ENCODE peak calls at places on chromosomes 13 and 19, in four cellular contexts. One of them, this sample, is unnamed.

GRCh38 chr19:50708179-50708879 is 11.3 kb downstream of the SHANK1 start:
- ATAC-seq in HepG2: no peak
- ATAC-seq in GM12878: peak
- ATAC-seq in upper lobe of left lung: no peak
- ATAC-seq in this sample: no peak

GRCh38 chr13:107231941-107232340 is 664.0 kb upstream of the ARGLU1 start:
- ATAC-seq in HepG2: no peak
- ATAC-seq in GM12878: no peak
- ATAC-seq in upper lobe of left lung: no peak
- ATAC-seq in this sample: no peak

GRCh38 chr13:40589285-40590109 is 76.9 kb downstream of the FOXO1 start:
- ATAC-seq in HepG2: peak
- ATAC-seq in GM12878: peak
- ATAC-seq in upper lobe of left lung: peak
- ATAC-seq in this sample: peak

GRCh38 chr13:31050486-31051400 is 111.0 kb downstream of the HSPH1 start:
- ATAC-seq in HepG2: peak
- ATAC-seq in GM12878: peak
- ATAC-seq in upper lobe of left lung: no peak
- ATAC-seq in this sample: no peak

GRCh38 chr19:3509566-3509989 is 3.5 kb downstream of the FZR1 start:
- ATAC-seq in HepG2: no peak
- ATAC-seq in GM12878: no peak
- ATAC-seq in upper lobe of left lung: no peak
- ATAC-seq in this sample: no peak

GRCh38 chr19:7590256-7590655 is 5.4 kb upstream of the CAMSAP3 start:
- ATAC-seq in HepG2: no peak
- ATAC-seq in GM12878: no peak
- ATAC-seq in upper lobe of left lung: no peak
- ATAC-seq in this sample: no peak

GRCh38 chr19:55070755-55071502 is 4.7 kb upstream of the EPS8L1 start:
- ATAC-seq in HepG2: no peak
- ATAC-seq in GM12878: peak
- ATAC-seq in upper lobe of left lung: peak
- ATAC-seq in this sample: no peak

GRCh38 chr19:3108775-3109174 is 14.6 kb downstream of the GNA11 start:
- ATAC-seq in HepG2: peak
- ATAC-seq in GM12878: peak
- ATAC-seq in upper lobe of left lung: peak
- ATAC-seq in this sample: no peak

GRCh38 chr19:19732579-19733501 is at the start of gene ZNF14:
- ATAC-seq in HepG2: peak
- ATAC-seq in GM12878: peak
- ATAC-seq in upper lobe of left lung: peak
- ATAC-seq in this sample: peak

GRCh38 chr13:75687145-75687763 is 51.1 kb downstream of the LMO7 start:
- ATAC-seq in HepG2: peak
- ATAC-seq in GM12878: peak
- ATAC-seq in upper lobe of left lung: peak
- ATAC-seq in this sample: no peak

GRCh38 chr13:35599385-35599784 is 122.9 kb upstream of the MAB21L1 start:
- ATAC-seq in HepG2: no peak
- ATAC-seq in GM12878: no peak
- ATAC-seq in upper lobe of left lung: no peak
- ATAC-seq in this sample: no peak

GRCh38 chr13:24671367-24672117 is 8.7 kb upstream of the ATP12A start:
- ATAC-seq in HepG2: peak
- ATAC-seq in GM12878: peak
- ATAC-seq in upper lobe of left lung: peak
- ATAC-seq in this sample: peak

GRCh38 chr19:13861392-13861713 is 15.6 kb upstream of the NANOS3 start:
- ATAC-seq in HepG2: no peak
- ATAC-seq in GM12878: peak
- ATAC-seq in upper lobe of left lung: peak
- ATAC-seq in this sample: no peak

GRCh38 chr13:50779443-50780200 is 63.9 kb downstream of the DLEU7 start:
- ATAC-seq in HepG2: no peak
- ATAC-seq in GM12878: no peak
- ATAC-seq in upper lobe of left lung: no peak
- ATAC-seq in this sample: no peak

GRCh38 chr13:23753523-23753922 is 135.7 kb downstream of the MIPEP start:
- ATAC-seq in HepG2: peak
- ATAC-seq in GM12878: peak
- ATAC-seq in upper lobe of left lung: no peak
- ATAC-seq in this sample: no peak

GRCh38 chr13:40550130-40550529 is 116.3 kb downstream of the FOXO1 start:
- ATAC-seq in HepG2: peak
- ATAC-seq in GM12878: no peak
- ATAC-seq in upper lobe of left lung: no peak
- ATAC-seq in this sample: no peak

GRCh38 chr19:36027696-36028095 is 5.0 kb downstream of the CLIP3 start:
- ATAC-seq in HepG2: no peak
- ATAC-seq in GM12878: no peak
- ATAC-seq in upper lobe of left lung: no peak
- ATAC-seq in this sample: no peak

GRCh38 chr19:36031308-36031707 is 1.4 kb downstream of the CLIP3 start:
- ATAC-seq in HepG2: no peak
- ATAC-seq in GM12878: no peak
- ATAC-seq in upper lobe of left lung: no peak
- ATAC-seq in this sample: no peak

GRCh38 chr19:36030264-36031148 is 2.2 kb downstream of the CLIP3 start:
- ATAC-seq in HepG2: no peak
- ATAC-seq in GM12878: peak
- ATAC-seq in upper lobe of left lung: no peak
- ATAC-seq in this sample: no peak

GRCh38 chr19:36028313-36029041 is 4.2 kb downstream of the CLIP3 start:
- ATAC-seq in HepG2: no peak
- ATAC-seq in GM12878: no peak
- ATAC-seq in upper lobe of left lung: no peak
- ATAC-seq in this sample: no peak

GRCh38 chr19:36032251-36033104 is at the start of gene CLIP3:
- ATAC-seq in HepG2: no peak
- ATAC-seq in GM12878: no peak
- ATAC-seq in upper lobe of left lung: peak
- ATAC-seq in this sample: peak
- TF ChIP-seq EP300 in HepG2: no peak
- TF ChIP-seq EP300 in GM12878: no peak
- TF ChIP-seq EP300 in upper lobe of left lung: no peak
- TF ChIP-seq EP300 in this sample: no peak

DNA sequence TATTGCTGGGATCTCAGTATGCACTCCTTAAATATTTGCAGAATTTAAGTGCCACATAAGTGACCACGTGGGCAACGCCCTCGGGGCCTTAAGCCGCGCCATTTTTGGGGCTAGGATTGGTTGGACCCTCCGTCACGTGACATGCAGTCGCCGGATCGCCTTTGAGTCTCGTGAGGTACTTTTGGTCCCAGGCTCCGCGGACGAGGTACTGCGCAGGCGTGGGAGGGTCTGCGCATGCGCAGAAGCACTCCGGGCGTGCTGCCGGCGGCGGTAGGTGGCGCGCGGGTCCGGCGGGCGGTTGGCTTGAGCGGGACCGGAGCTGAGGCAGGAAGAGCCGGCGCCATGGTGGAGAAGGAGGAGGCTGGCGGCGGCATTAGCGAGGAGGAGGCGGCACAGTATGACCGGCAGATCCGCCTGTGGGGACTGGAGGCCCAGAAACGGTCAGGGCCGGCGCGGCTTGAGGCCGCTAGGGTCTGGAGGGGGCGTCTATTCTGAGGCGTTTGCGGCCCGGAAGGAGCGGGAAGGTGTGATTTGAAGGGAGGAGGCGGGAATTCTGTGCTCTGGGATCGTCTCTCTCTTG is at the start of gene SAE1:
- ATAC-seq in HepG2: peak
- ATAC-seq in GM12878: peak
- ATAC-seq in upper lobe of left lung: peak
- ATAC-seq in this sample: peak
- TF ChIP-seq POLR2A in HepG2: peak
- TF ChIP-seq POLR2A in GM12878: peak
- TF ChIP-seq POLR2A in upper lobe of left lung: peak
- TF ChIP-seq POLR2A in this sample: peak

GRCh38 chr13:62418872-62419271 is 1003.2 kb upstream of the PCDH20 start:
- ATAC-seq in HepG2: no peak
- ATAC-seq in GM12878: no peak
- ATAC-seq in upper lobe of left lung: no peak
- ATAC-seq in this sample: no peak
- TF ChIP-seq EP300 in HepG2: no peak
- TF ChIP-seq EP300 in GM12878: no peak
- TF ChIP-seq EP300 in upper lobe of left lung: no peak
- TF ChIP-seq EP300 in this sample: no peak

GRCh38 chr19:34282611-34283519 is 28.5 kb downstream of the GARRE1 start:
- ATAC-seq in HepG2: no peak
- ATAC-seq in GM12878: no peak
- ATAC-seq in upper lobe of left lung: no peak
- ATAC-seq in this sample: no peak

GRCh38 chr19:34287676-34288140 is 33.4 kb downstream of the GARRE1 start:
- ATAC-seq in HepG2: no peak
- ATAC-seq in GM12878: no peak
- ATAC-seq in upper lobe of left lung: no peak
- ATAC-seq in this sample: no peak

GRCh38 chr19:34291235-34291634 is 36.9 kb downstream of the GARRE1 start:
- ATAC-seq in HepG2: no peak
- ATAC-seq in GM12878: no peak
- ATAC-seq in upper lobe of left lung: no peak
- ATAC-seq in this sample: no peak

GRCh38 chr19:34288381-34288780 is 34.0 kb downstream of the GARRE1 start:
- ATAC-seq in HepG2: no peak
- ATAC-seq in GM12878: peak
- ATAC-seq in upper lobe of left lung: no peak
- ATAC-seq in this sample: no peak
- TF ChIP-seq POLR2A in HepG2: no peak
- TF ChIP-seq POLR2A in GM12878: no peak
- TF ChIP-seq POLR2A in upper lobe of left lung: no peak
- TF ChIP-seq POLR2A in this sample: no peak

DNA sequence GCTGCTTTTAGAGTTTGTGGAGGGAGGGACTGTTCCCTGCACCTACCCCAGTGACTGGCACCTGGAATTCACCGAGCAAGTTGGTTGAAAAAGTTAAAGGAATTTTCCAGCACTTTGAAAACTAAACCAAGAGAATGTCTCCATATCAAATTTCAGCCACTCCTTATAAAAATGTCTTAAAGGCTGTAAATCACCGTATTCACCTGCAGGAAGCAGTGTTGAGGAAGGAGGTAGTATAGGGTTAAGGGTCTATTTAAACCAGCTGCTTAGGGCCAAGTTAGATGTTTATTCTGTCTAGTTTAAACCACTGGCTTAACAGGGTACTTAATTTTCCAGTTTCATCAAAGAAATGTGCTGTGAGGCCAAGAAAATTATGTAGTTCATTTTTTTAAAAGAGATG is 3.8 kb upstream of the RAB20 start:
- ATAC-seq in HepG2: no peak
- ATAC-seq in GM12878: no peak
- ATAC-seq in upper lobe of left lung: no peak
- ATAC-seq in this sample: no peak
- TF ChIP-seq EP300 in HepG2: no peak
- TF ChIP-seq EP300 in GM12878: no peak
- TF ChIP-seq EP300 in upper lobe of left lung: no peak
- TF ChIP-seq EP300 in this sample: no peak

DNA sequence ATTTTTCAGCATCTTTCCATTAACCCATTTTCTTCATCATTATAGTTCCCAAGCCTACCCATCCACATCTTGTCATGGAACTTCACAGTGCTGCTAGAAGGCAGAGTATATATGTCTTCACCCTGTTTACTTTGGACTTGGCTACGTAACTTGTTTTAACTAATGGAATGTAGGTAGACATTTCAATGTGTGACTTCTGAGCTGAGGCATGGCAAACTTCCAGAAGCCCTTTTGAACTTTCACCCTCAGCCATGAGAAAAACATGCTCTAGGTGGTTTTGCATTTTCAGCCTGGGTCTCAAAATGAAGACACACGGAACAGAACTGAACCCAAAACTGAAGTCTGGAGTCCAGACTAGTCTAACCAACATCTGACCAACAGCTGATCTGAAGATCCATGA is 3.2 kb downstream of the TEX30 start:
- ATAC-seq in HepG2: peak
- ATAC-seq in GM12878: no peak
- ATAC-seq in upper lobe of left lung: no peak
- ATAC-seq in this sample: no peak
- TF ChIP-seq POLR2A in HepG2: no peak
- TF ChIP-seq POLR2A in GM12878: no peak
- TF ChIP-seq POLR2A in upper lobe of left lung: no peak
- TF ChIP-seq POLR2A in this sample: no peak

GRCh38 chr19:10251792-10252694 is at the start of gene MRPL4:
- ATAC-seq in HepG2: peak
- ATAC-seq in GM12878: peak
- ATAC-seq in upper lobe of left lung: peak
- ATAC-seq in this sample: peak
- TF ChIP-seq EP300 in HepG2: no peak
- TF ChIP-seq EP300 in GM12878: no peak
- TF ChIP-seq EP300 in upper lobe of left lung: peak
- TF ChIP-seq EP300 in this sample: no peak

GRCh38 chr19:2059422-2060201 is 8.6 kb upstream of the MKNK2 start:
- ATAC-seq in HepG2: peak
- ATAC-seq in GM12878: peak
- ATAC-seq in upper lobe of left lung: peak
- ATAC-seq in this sample: peak
- TF ChIP-seq POLR2A in HepG2: peak
- TF ChIP-seq POLR2A in GM12878: no peak
- TF ChIP-seq POLR2A in upper lobe of left lung: peak
- TF ChIP-seq POLR2A in this sample: no peak

This sample was measured in gastroesophageal sphincter.